ENCODE peak calls at places on chromosomes 12 and 14, in four cellular contexts. F is A549, G is NB4, H is transverse colon. N is an unnamed sample.

GRCh38 chr14:24789277-24789832 is 155.4 kb upstream of the GZMB start:
- DNase-seq in F (no peak), G (no peak), H (no peak), N (no peak)

GRCh38 chr12:31491819-31492598 is 98.9 kb downstream of the DENND5B start:
- DNase-seq in F (peak; percentile 29), G (no peak), H (no peak), N (no peak)

GRCh38 chr12:122203301-122203967 is at the start of gene B3GNT4:
- DNase-seq in F (peak; percentile 79), G (no peak), H (peak; percentile 77), N (peak; percentile 60)

GRCh38 chr14:95314609-95315008 is 5.1 kb downstream of the CLMN start:
- DNase-seq in F (peak; percentile 70), G (peak; percentile 55), H (peak; percentile 42), N (peak; percentile 49)

GRCh38 chr12:13085968-13086686 is 17.3 kb downstream of the GSG1 start:
- DNase-seq in F (no peak), G (no peak), H (no peak), N (no peak)

GRCh38 chr12:32031109-32031508 is 71.9 kb downstream of the RESF1 start:
- DNase-seq in F (no peak), G (no peak), H (no peak), N (no peak)

GRCh38 chr12:6946033-6946919 is 2.5 kb downstream of the C12orf57 start:
- DNase-seq in F (peak; percentile 93), G (no peak), H (peak; percentile 95), N (peak; percentile 86)

GRCh38 chr12:71664411-71665108 is 459 bp downstream of the THAP2 start:
- DNase-seq in F (peak; percentile 10), G (no peak), H (no peak), N (no peak)

GRCh38 chr14:104137297-104138097 is 890 bp upstream of the KIF26A start:
- DNase-seq in F (peak; percentile 76), G (peak; percentile 52), H (peak; percentile 73), N (peak; percentile 78)

GRCh38 chr14:66476964-66477363 is 9.2 kb upstream of the CCDC196 start:
- DNase-seq in F (no peak), G (no peak), H (no peak), N (no peak)

GRCh38 chr14:55847766-55848165 is 267.8 kb downstream of the KTN1 start:
- DNase-seq in F (no peak), G (no peak), H (no peak), N (no peak)

GRCh38 chr12:52230364-52231281 is 2.4 kb upstream of the KRT7 start:
- DNase-seq in F (no peak), G (no peak), H (no peak), N (no peak)

GRCh38 chr14:101072945-101073597 is 169.5 kb upstream of the RTL1 start:
- DNase-seq in F (peak; percentile 97), G (peak; percentile 98), H (peak; percentile 81), N (peak; percentile 97)

GRCh38 chr12:112564160-112564559 is 145.4 kb downstream of the PTPN11 start:
- DNase-seq in F (no peak), G (no peak), H (no peak), N (no peak)

GRCh38 chr12:112555621-112556233 is 137.0 kb downstream of the PTPN11 start:
- DNase-seq in F (peak; percentile 27), G (no peak), H (no peak), N (no peak)

GRCh38 chr12:112557954-112558630 is 139.3 kb downstream of the PTPN11 start:
- DNase-seq in F (no peak), G (no peak), H (no peak), N (no peak)

DNA sequence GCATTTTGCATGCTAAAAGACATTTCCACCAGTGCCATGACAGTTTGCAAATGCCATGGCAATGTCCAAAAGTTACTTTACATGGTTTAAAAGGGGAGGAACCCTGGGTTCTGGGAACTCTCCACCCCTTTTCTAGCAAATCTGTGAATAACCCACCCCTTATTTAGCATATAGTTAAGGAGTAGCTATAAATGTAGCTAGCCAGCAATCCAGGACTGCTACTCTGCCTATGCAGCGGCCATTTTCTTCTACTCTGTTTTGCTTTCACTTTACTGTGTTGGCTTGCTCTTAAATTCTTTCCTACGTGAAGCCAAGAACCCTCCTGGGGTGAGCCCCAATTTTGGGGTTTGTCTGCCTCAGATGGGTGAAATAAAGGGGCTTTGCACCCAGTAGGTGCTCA is 141.0 kb downstream of the PTPN11 start:
- DNase-seq in F (no peak), G (no peak), H (no peak), N (no peak)
- H3K4me3 ChIP-seq in F (no peak overlapping the region), G (no peak overlapping the region), H (no peak overlapping the region), N (no peak overlapping the region)

GRCh38 chr12:105955608-105955931 is 183.2 kb downstream of the NUAK1 start:
- DNase-seq in F (no peak), G (no peak), H (no peak), N (no peak)

GRCh38 chr12:105955976-105956375 is 182.8 kb downstream of the NUAK1 start:
- DNase-seq in F (no peak), G (no peak), H (no peak), N (no peak)

GRCh38 chr12:105951732-105952131 is 187.0 kb downstream of the NUAK1 start:
- DNase-seq in F (no peak), G (no peak), H (no peak), N (no peak)

GRCh38 chr12:105957058-105957457 is 181.7 kb downstream of the NUAK1 start:
- DNase-seq in F (no peak), G (no peak), H (no peak), N (no peak)

GRCh38 chr12:105954891-105955607 is 183.7 kb downstream of the NUAK1 start:
- DNase-seq in F (no peak), G (no peak), H (no peak), N (no peak)
- TF ChIP-seq CTCF in F (no peak), G (no peak), H (no peak), N (no peak)

DNA sequence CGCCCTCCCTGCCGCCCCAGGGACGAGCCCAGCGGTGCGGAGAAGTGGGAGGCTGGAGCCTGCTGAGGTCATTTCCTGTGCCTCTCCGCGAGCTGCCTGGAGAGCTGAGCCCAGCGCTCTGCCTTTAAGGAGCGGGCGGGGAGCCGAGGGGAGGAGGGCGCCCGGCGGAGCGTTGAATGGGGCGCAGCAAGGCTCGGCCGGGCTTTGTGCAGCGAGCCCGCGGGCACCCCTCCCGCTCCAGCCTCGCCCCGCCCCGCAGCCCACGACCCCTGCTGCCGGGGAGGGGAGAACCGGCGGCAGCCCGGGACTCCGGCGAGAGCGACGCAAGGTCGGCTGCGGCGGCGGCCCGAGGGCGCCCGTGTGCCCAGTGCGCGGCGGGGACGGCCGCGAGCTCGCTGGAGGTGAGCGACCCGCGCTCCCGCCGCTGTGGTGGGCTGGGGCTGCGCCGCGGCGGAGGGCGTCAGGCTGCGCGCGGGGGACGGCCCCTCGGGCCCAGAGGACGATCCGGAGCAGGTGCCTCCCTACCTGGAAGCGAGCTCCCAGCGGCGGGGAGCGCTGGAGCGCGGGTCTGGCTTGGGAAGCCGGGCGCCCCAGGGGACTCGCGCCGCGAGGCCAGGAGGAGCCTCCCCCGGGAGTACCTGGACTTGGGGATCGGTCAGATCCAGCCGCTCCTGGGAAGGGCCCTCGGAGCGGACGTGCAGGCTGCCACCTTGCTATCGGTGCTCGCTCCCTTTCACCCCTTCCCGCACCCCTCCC is at the start of gene PLEKHH1:
- DNase-seq in F (peak; percentile 87), G (peak; percentile 82), H (peak; percentile 88), N (peak; percentile 87)
- TF ChIP-seq POLR2A in F (peak; percentile 82), G (no peak), H (peak; percentile 80), N (peak; percentile 90)

DNA sequence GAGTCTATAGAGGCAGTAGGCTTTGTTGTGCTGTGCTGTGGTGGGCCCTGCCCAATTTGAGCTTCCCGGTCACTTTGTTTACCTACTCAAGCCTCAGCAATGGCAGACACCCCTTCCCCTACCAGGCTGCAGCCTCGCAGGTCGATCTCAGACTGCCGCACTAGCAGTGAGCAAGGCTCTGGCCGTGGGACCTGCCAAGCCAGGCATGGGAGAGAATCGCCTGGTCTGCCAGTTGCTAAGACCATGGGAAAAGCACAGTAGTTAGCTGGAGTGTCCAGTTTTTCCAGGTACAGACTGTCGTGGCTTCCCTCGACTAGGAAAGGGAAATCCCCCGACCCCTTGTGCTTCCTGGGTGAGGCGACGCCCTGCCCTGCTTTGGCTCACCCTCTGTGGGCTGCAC is 26.3 kb downstream of the ANO6 start:
- DNase-seq in F (no peak), G (no peak), H (no peak), N (no peak)
- H3K4me3 ChIP-seq in F (no peak overlapping the region), G (no peak overlapping the region), H (no peak overlapping the region), N (no peak overlapping the region)

GRCh38 chr12:124053855-124054254 is 80.8 kb downstream of the ZNF664 start:
- DNase-seq in F (peak; percentile 44), G (peak; percentile 54), H (peak; percentile 36), N (peak; percentile 79)
- TF ChIP-seq CTCF in F (peak; percentile 58), G (peak; percentile 40), H (peak; percentile 65), N (peak; percentile 70)

DNA sequence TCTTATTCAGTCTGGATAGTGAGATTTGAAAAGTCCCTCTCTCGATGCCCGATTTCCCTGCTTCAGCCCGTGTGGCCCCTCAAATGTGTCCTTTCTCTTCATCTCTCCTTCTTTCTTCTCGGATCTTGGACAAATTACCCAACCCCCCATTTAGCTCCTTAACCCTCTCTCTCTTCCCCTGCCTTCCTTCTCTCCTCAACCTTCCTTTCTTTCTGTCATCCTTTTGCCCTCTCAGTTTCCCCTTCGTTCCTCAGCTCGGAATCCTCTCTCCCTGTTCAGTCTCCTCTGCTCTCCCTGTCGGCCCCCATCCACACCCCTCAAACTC is 5.7 kb downstream of the GPR84 start:
- DNase-seq in F (no peak), G (no peak), H (no peak), N (no peak)
- TF ChIP-seq POLR2A in F (no peak), G (no peak), H (no peak), N (no peak)

DNA sequence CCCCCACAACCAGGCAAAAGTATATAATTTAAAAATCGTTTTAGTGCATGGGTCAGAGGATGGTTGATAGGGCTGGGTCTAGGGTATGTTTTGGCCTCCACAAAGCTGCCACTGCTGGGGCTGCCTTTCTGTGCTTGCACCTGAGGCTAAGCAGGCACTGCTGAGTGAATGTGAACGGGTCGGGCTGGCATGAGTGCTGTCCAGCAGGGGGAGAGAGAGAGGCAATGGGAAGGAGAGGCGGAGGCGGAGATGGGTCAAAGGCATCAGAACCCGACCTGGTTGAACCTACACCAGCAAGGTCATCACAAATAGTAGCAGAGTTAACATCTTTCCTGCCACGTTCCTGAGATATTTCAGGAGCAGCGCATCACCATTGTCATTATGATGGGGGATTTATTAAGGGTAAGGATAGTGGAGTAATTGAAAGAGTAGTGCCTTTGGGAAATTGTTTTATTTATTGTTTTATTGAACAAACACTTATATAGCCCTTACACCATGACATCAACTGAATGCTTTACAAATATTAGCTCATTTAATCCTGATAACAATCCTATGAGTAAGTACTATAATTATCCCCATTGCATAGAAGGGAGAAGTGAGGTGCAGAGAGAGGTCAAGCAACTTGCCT is 5.8 kb upstream of the NRXN3 start:
- DNase-seq in F (peak; percentile 60), G (peak; percentile 42), H (peak; percentile 31), N (peak; percentile 13)
- H3K4me3 ChIP-seq in F (no peak overlapping the region), G (no peak overlapping the region), H (no peak overlapping the region), N (no peak overlapping the region)

N was measured in adrenal gland.